ENCODE peak calls at places on chromosome 14, in ten cellular contexts. One of them, this sample, is unnamed.

GRCh38 chr14:32068708-32069107 is 8.4 kb upstream of the ARHGAP5 start:
- DNase-seq in HepG2: no peak
- DNase-seq in GM23338: no peak
- DNase-seq in breast epithelium: no peak
- DNase-seq in GM12878: no peak
- DNase-seq in sigmoid colon: no peak
- DNase-seq in SK-N-SH: no peak
- DNase-seq in stomach: no peak
- DNase-seq in transverse colon: no peak
- DNase-seq in HCT116: no peak
- DNase-seq in this sample: no peak

GRCh38 chr14:95337052-95337595 is 17.4 kb upstream of the CLMN start:
- DNase-seq in stomach: no peak
- DNase-seq in sigmoid colon: no peak
- DNase-seq in GM23338: no peak
- DNase-seq in HCT116: no peak
- DNase-seq in SK-N-SH: no peak
- DNase-seq in transverse colon: no peak
- DNase-seq in GM12878: no peak
- DNase-seq in HepG2: no peak
- DNase-seq in breast epithelium: no peak
- DNase-seq in this sample: no peak

GRCh38 chr14:60310086-60310684 is 61.2 kb downstream of the PPM1A start:
- DNase-seq in HCT116: no peak
- DNase-seq in transverse colon: no peak
- DNase-seq in HepG2: no peak
- DNase-seq in GM12878: no peak
- DNase-seq in GM23338: no peak
- DNase-seq in stomach: no peak
- DNase-seq in SK-N-SH: no peak
- DNase-seq in breast epithelium: no peak
- DNase-seq in sigmoid colon: no peak
- DNase-seq in this sample: no peak

GRCh38 chr14:68673464-68673863 is 119.4 kb downstream of the ZFP36L1 start:
- DNase-seq in transverse colon: no peak
- DNase-seq in GM12878: no peak
- DNase-seq in HCT116: no peak
- DNase-seq in sigmoid colon: no peak
- DNase-seq in SK-N-SH: no peak
- DNase-seq in breast epithelium: no peak
- DNase-seq in stomach: no peak
- DNase-seq in GM23338: no peak
- DNase-seq in HepG2: no peak
- DNase-seq in this sample: no peak

GRCh38 chr14:30621354-30621953 is 665 bp upstream of the SCFD1 start:
- DNase-seq in GM12878: no peak
- DNase-seq in GM23338: peak; percentile 56
- DNase-seq in sigmoid colon: no peak
- DNase-seq in HCT116: no peak
- DNase-seq in HepG2: peak; percentile 36
- DNase-seq in SK-N-SH: peak; percentile 17
- DNase-seq in breast epithelium: no peak
- DNase-seq in transverse colon: peak; percentile 34
- DNase-seq in stomach: no peak
- DNase-seq in this sample: no peak

GRCh38 chr14:28635387-28635786 is 131.2 kb upstream of the FOXG1 start:
- DNase-seq in HepG2: peak; percentile 39
- DNase-seq in GM23338: peak; percentile 46
- DNase-seq in SK-N-SH: no peak
- DNase-seq in HCT116: peak; percentile 3
- DNase-seq in stomach: no peak
- DNase-seq in breast epithelium: no peak
- DNase-seq in sigmoid colon: no peak
- DNase-seq in GM12878: no peak
- DNase-seq in transverse colon: no peak
- DNase-seq in this sample: no peak

GRCh38 chr14:21385170-21385904 is 1.5 kb upstream of the SUPT16H start:
- DNase-seq in stomach: no peak
- DNase-seq in GM12878: no peak
- DNase-seq in HepG2: no peak
- DNase-seq in breast epithelium: no peak
- DNase-seq in GM23338: no peak
- DNase-seq in sigmoid colon: no peak
- DNase-seq in SK-N-SH: no peak
- DNase-seq in transverse colon: no peak
- DNase-seq in HCT116: no peak
- DNase-seq in this sample: no peak

GRCh38 chr14:98185036-98185435 is 1087.0 kb downstream of the BCL11B start:
- DNase-seq in HCT116: no peak
- DNase-seq in sigmoid colon: no peak
- DNase-seq in HepG2: no peak
- DNase-seq in GM12878: no peak
- DNase-seq in transverse colon: no peak
- DNase-seq in stomach: no peak
- DNase-seq in SK-N-SH: no peak
- DNase-seq in breast epithelium: no peak
- DNase-seq in GM23338: no peak
- DNase-seq in this sample: no peak

GRCh38 chr14:72582582-72582981 is 311.3 kb downstream of the DPF3 start:
- DNase-seq in HCT116: no peak
- DNase-seq in sigmoid colon: no peak
- DNase-seq in GM12878: no peak
- DNase-seq in stomach: no peak
- DNase-seq in HepG2: no peak
- DNase-seq in SK-N-SH: no peak
- DNase-seq in GM23338: no peak
- DNase-seq in breast epithelium: no peak
- DNase-seq in transverse colon: no peak
- DNase-seq in this sample: no peak

DNA sequence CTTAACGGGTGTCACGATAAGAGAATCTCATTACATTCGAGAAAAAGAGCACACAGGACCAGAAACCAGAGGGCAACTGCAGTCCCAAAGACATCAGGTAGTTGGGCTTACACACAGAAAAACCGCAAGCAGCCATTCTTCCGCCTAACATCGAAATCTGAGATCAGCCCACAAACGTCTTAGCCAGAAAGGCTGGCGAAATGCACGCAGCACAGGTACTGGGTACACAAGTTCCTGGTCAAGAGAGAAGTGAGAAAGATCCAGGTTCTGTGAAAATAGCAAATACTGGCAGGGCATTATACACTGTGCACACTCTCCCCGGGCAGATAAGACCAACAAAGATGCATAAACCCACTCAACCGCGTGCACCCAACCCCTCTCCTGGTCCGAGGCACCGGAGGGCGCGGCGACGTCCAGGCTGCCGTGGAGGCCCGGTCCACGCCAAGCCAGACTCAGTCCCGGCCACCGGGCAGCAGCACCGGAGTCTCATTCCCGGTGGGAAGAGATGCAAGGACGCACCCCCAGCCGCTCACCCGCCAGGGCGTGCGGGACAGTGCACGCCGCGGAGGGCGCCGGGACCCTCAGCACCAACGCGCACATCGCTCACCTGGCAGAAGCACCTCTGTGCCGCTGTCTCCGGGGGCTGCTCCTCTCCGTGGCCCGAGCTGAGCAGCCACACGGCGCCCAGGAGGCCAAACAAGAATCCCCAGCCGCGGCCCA is 437 bp downstream of the ERO1A start:
- DNase-seq in stomach: peak; percentile 64
- DNase-seq in HepG2: peak; percentile 25
- DNase-seq in GM12878: peak; percentile 60
- DNase-seq in sigmoid colon: no peak
- DNase-seq in SK-N-SH: peak; percentile 63
- DNase-seq in transverse colon: peak; percentile 64
- DNase-seq in breast epithelium: no peak
- DNase-seq in HCT116: no peak
- DNase-seq in GM23338: peak; percentile 56
- DNase-seq in this sample: no peak
- TF ChIP-seq POLR2AphosphoS5 in stomach: peak; percentile 59
- TF ChIP-seq POLR2AphosphoS5 in HepG2: no peak
- TF ChIP-seq POLR2AphosphoS5 in GM12878: no peak
- TF ChIP-seq POLR2AphosphoS5 in sigmoid colon: no peak
- TF ChIP-seq POLR2AphosphoS5 in SK-N-SH: no peak
- TF ChIP-seq POLR2AphosphoS5 in transverse colon: no peak
- TF ChIP-seq POLR2AphosphoS5 in breast epithelium: no peak
- TF ChIP-seq POLR2AphosphoS5 in HCT116: no peak
- TF ChIP-seq POLR2AphosphoS5 in GM23338: no peak
- TF ChIP-seq POLR2AphosphoS5 in this sample: no peak

GRCh38 chr14:99688210-99688581 is 4.1 kb downstream of the CYP46A1 start:
- DNase-seq in SK-N-SH: no peak
- DNase-seq in transverse colon: no peak
- DNase-seq in stomach: no peak
- DNase-seq in HepG2: no peak
- DNase-seq in breast epithelium: no peak
- DNase-seq in GM23338: no peak
- DNase-seq in HCT116: no peak
- DNase-seq in GM12878: no peak
- DNase-seq in sigmoid colon: peak; percentile 47
- DNase-seq in this sample: no peak

GRCh38 chr14:99686557-99687283 is 2.6 kb downstream of the CYP46A1 start:
- DNase-seq in GM12878: no peak
- DNase-seq in stomach: no peak
- DNase-seq in HCT116: no peak
- DNase-seq in breast epithelium: no peak
- DNase-seq in GM23338: no peak
- DNase-seq in HepG2: no peak
- DNase-seq in sigmoid colon: peak; percentile 56
- DNase-seq in transverse colon: no peak
- DNase-seq in SK-N-SH: no peak
- DNase-seq in this sample: no peak

GRCh38 chr14:99688629-99689028 is 4.5 kb downstream of the CYP46A1 start:
- DNase-seq in HepG2: no peak
- DNase-seq in stomach: no peak
- DNase-seq in sigmoid colon: peak; percentile 52
- DNase-seq in GM12878: no peak
- DNase-seq in HCT116: no peak
- DNase-seq in GM23338: no peak
- DNase-seq in breast epithelium: no peak
- DNase-seq in transverse colon: no peak
- DNase-seq in SK-N-SH: no peak
- DNase-seq in this sample: no peak

GRCh38 chr14:99689266-99690236 is 5.5 kb downstream of the CYP46A1 start:
- DNase-seq in GM23338: no peak
- DNase-seq in SK-N-SH: no peak
- DNase-seq in GM12878: no peak
- DNase-seq in transverse colon: no peak
- DNase-seq in breast epithelium: no peak
- DNase-seq in stomach: no peak
- DNase-seq in HCT116: no peak
- DNase-seq in sigmoid colon: peak; percentile 45
- DNase-seq in HepG2: no peak
- DNase-seq in this sample: no peak

DNA sequence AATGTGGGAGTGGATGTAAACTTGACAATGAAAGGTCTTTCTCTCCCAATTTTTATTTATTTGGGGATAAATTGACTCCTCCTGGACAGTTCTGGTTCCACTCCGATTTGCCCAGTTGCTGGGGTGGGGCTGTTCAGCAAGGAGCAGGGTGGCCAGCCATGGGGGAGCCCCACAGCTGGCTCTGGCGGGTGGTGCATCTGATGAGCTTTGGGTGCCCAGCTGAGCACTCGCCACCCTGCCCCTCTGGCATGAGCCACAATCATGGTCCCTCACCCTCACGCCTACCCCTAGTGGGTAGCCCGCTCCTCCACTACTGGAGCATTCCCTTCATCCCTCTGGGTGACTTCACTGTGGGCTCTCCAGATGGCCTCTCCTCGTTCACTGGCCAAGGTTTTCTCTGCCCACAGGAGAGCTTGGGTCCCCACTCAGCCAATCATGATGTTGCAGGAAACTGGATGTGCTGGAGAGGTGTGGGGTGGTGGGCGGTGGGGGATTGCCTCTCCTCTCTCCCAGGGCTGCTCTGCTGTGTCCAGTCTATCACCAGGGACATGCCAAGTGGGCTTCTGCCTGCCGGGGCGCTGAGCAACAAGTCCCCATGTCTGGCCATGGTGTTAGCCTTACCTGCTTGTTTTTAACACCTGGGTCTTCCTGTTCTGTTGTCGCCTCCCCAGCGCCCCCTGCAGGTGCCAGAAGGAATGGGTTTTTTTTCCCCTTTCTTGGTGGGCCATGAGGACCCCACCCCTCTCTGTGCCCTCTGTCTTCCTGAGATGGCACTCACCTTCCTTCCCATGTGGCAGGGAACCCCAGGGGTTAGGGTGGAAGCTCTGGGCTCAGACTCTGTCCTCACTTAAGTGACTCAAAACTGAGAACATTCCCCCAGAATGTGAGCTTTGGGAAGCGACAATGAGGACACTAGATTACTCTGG is 3.4 kb downstream of the CYP46A1 start:
- DNase-seq in stomach: no peak
- DNase-seq in HepG2: peak; percentile 19
- DNase-seq in SK-N-SH: no peak
- DNase-seq in breast epithelium: no peak
- DNase-seq in sigmoid colon: peak; percentile 57
- DNase-seq in GM23338: peak; percentile 82
- DNase-seq in HCT116: peak; percentile 15
- DNase-seq in transverse colon: no peak
- DNase-seq in GM12878: no peak
- DNase-seq in this sample: no peak
- TF ChIP-seq CTCF in stomach: no peak
- TF ChIP-seq CTCF in HepG2: peak; percentile 67
- TF ChIP-seq CTCF in SK-N-SH: peak; percentile 80
- TF ChIP-seq CTCF in breast epithelium: peak; percentile 41
- TF ChIP-seq CTCF in sigmoid colon: peak; percentile 55
- TF ChIP-seq CTCF in GM23338: peak; percentile 86
- TF ChIP-seq CTCF in HCT116: peak; percentile 90
- TF ChIP-seq CTCF in transverse colon: peak; percentile 69
- TF ChIP-seq CTCF in GM12878: peak; percentile 70
- TF ChIP-seq CTCF in this sample: peak; percentile 89

DNA sequence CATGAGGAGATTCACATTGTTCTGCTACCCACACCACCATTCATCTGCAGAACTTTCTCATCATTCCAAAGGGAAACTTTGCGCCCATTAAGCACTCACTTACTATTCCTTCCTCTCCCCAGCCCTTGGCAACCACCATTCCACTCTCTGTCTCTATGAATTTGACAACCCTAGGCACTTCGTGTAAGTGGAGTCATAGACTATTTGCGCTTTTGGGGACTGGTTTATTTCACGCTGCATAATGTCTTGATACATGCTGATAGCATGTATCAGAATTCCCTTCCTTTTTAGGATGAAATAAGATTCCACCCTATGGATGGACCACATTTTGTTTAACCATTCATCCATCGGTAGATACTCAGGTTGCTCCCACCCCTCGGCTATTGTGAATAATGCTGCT is 4.5 kb upstream of the EML1 start:
- DNase-seq in sigmoid colon: peak; percentile 50
- DNase-seq in breast epithelium: no peak
- DNase-seq in GM23338: no peak
- DNase-seq in GM12878: no peak
- DNase-seq in stomach: no peak
- DNase-seq in transverse colon: no peak
- DNase-seq in HCT116: no peak
- DNase-seq in SK-N-SH: no peak
- DNase-seq in HepG2: no peak
- DNase-seq in this sample: no peak
- H3K4me1 ChIP-seq in sigmoid colon: peaks cover 91% of the 10 kb centered on the region
- H3K4me1 ChIP-seq in breast epithelium: no peaks in the 10 kb centered on the region
- H3K4me1 ChIP-seq in GM23338: peaks cover 6% of the 10 kb centered on the region
- H3K4me1 ChIP-seq in GM12878: no peaks in the 10 kb centered on the region
- H3K4me1 ChIP-seq in stomach: peaks cover 17% of the 10 kb centered on the region
- H3K4me1 ChIP-seq in transverse colon: no peaks in the 10 kb centered on the region
- H3K4me1 ChIP-seq in HCT116: peaks cover 3% of the 10 kb centered on the region
- H3K4me1 ChIP-seq in SK-N-SH: peaks cover 8% of the 10 kb centered on the region
- H3K4me1 ChIP-seq in HepG2: peaks cover 55% of the 10 kb centered on the region
- H3K4me1 ChIP-seq in this sample: peaks cover 13% of the 10 kb centered on the region

GRCh38 chr14:38735006-38735405 is 368.0 kb downstream of the SEC23A start:
- DNase-seq in GM12878: no peak
- DNase-seq in breast epithelium: no peak
- DNase-seq in sigmoid colon: no peak
- DNase-seq in transverse colon: no peak
- DNase-seq in SK-N-SH: no peak
- DNase-seq in HepG2: no peak
- DNase-seq in GM23338: no peak
- DNase-seq in stomach: no peak
- DNase-seq in HCT116: no peak
- DNase-seq in this sample: no peak
- TF ChIP-seq POLR2AphosphoS5 in GM12878: no peak
- TF ChIP-seq POLR2AphosphoS5 in breast epithelium: no peak
- TF ChIP-seq POLR2AphosphoS5 in sigmoid colon: no peak
- TF ChIP-seq POLR2AphosphoS5 in transverse colon: no peak
- TF ChIP-seq POLR2AphosphoS5 in SK-N-SH: no peak
- TF ChIP-seq POLR2AphosphoS5 in HepG2: no peak
- TF ChIP-seq POLR2AphosphoS5 in GM23338: no peak
- TF ChIP-seq POLR2AphosphoS5 in stomach: no peak
- TF ChIP-seq POLR2AphosphoS5 in HCT116: no peak
- TF ChIP-seq POLR2AphosphoS5 in this sample: no peak